ENCODE peak calls at places on chromosomes 4 and X, in six cellular contexts. A is right atrium auricular region, B is GM04504, F is T-cell, M is GM23338, I is SJCRH30. V is an unnamed sample.

GRCh38 chr4:25351777-25352421 is 25.2 kb upstream of the ANAPC4 start:
- DNase-seq in F (no peak), A (no peak), B (peak; percentile 24), M (peak; percentile 26), I (no peak), V (peak; percentile 4)

GRCh38 chrX:53429755-53430154 is 4.4 kb downstream of the HSD17B10 start:
- DNase-seq in F (no peak), M (no peak), I (no peak), A (no peak), B (no peak), V (no peak)

GRCh38 chr4:632391-632790 is 7.0 kb downstream of the PDE6B start:
- DNase-seq in A (no peak), B (no peak), I (no peak), F (no peak), M (no peak), V (no peak)

GRCh38 chr4:5836943-5837342 is 55.9 kb downstream of the CRMP1 start:
- DNase-seq in A (no peak), F (no peak), B (no peak), M (no peak), I (no peak), V (no peak)

GRCh38 chr4:156495836-156496235 is 475.8 kb downstream of the PDGFC start:
- DNase-seq in B (no peak), F (no peak), I (no peak), M (no peak), A (no peak), V (no peak)

GRCh38 chr4:35934370-35934981 is 309.8 kb downstream of the ARAP2 start:
- DNase-seq in B (no peak), M (peak; percentile 65), A (no peak), F (no peak), I (peak; percentile 60), V (peak; percentile 12)

GRCh38 chr4:151859646-151860045 is 98.8 kb upstream of the GATB start:
- DNase-seq in B (no peak), M (no peak), F (no peak), A (no peak), I (peak; percentile 28), V (no peak)

GRCh38 chr4:110621839-110622751 is 782 bp downstream of the PITX2 start:
- DNase-seq in A (no peak), I (peak; percentile 71), F (no peak), M (peak; percentile 66), B (no peak), V (no peak)

GRCh38 chrX:23784487-23785301 is 1.7 kb downstream of the SAT1 start:
- DNase-seq in A (no peak), M (no peak), F (no peak), I (no peak), B (peak; percentile 43), V (peak; percentile 71)

GRCh38 chr4:85734446-85734845 is 259.5 kb downstream of the ARHGAP24 start:
- DNase-seq in I (no peak), A (no peak), B (no peak), M (no peak), F (no peak), V (no peak)

GRCh38 chr4:38914859-38915258 is 47.3 kb downstream of the FAM114A1 start:
- DNase-seq in B (no peak), A (no peak), M (no peak), F (no peak), I (no peak), V (no peak)

V was measured in NCI-H460.